ENCODE peak calls at places on chromosomes 13 and 19, in eight cellular contexts. C is uterus; F is GM12865; E is ascending aorta; S is AG10803; N is BJ; B is CD4-positive, alpha-beta memory T cell; K is lower lobe of right lung. Z is an unnamed sample.
A peak's percentile ranks its signal among the peaks of the same experiment; 100 is the strongest.

GRCh38 chr13:44866512-44866911 is 122.8 kb downstream of the NUFIP1 start:
- DNase-seq in C (peak; percentile 65), F (no peak), E (no peak), S (no peak), N (no peak), B (no peak), K (no peak), Z (no peak)

GRCh38 chr19:49157445-49158224 is at the start of gene TRPM4:
- DNase-seq in C (peak; percentile 81), F (no peak), E (peak; percentile 95), S (peak; percentile 67), N (peak; percentile 13), B (no peak), K (peak; percentile 94), Z (peak; percentile 97)

GRCh38 chr19:7792286-7792685 is 29.2 kb downstream of the CLEC4M start:
- DNase-seq in C (no peak), F (no peak), E (no peak), S (no peak), N (no peak), B (no peak), K (no peak), Z (no peak)

GRCh38 chr13:75129331-75129730 is 352.6 kb downstream of the TBC1D4 start:
- DNase-seq in C (no peak), F (no peak), E (no peak), S (peak; percentile 26), N (no peak), B (no peak), K (no peak), Z (no peak)

GRCh38 chr13:28340272-28340793 is 154.6 kb downstream of the FLT1 start:
- DNase-seq in C (no peak), F (no peak), E (no peak), S (peak; percentile 63), N (peak; percentile 82), B (no peak), K (no peak), Z (no peak)

GRCh38 chr19:38093587-38093986 is 130.4 kb downstream of the DPF1 start:
- DNase-seq in C (no peak), F (no peak), E (no peak), S (no peak), N (no peak), B (no peak), K (no peak), Z (no peak)

GRCh38 chr13:28729541-28729940 is 10.8 kb upstream of the SLC46A3 start:
- DNase-seq in C (no peak), F (no peak), E (no peak), S (no peak), N (no peak), B (no peak), K (no peak), Z (no peak)

GRCh38 chr13:48210178-48210577 is 22.8 kb upstream of the ITM2B start:
- DNase-seq in C (no peak), F (peak; percentile 44), E (no peak), S (peak; percentile 71), N (peak; percentile 49), B (no peak), K (no peak), Z (no peak)

GRCh38 chr19:11098327-11098726 is 9.1 kb downstream of the LDLR start:
- DNase-seq in C (no peak), F (no peak), E (no peak), S (no peak), N (no peak), B (no peak), K (no peak), Z (no peak)
- H3K4me3 ChIP-seq in C (no peak overlapping the region), F (no peak overlapping the region), E (no peak overlapping the region), S (no peak overlapping the region), N (no peak overlapping the region), B (no peak overlapping the region), K (no peak overlapping the region), Z (no peak overlapping the region)

GRCh38 chr13:110557082-110557481 is 4.4 kb downstream of the RAB20 start:
- DNase-seq in C (no peak), F (no peak), E (no peak), S (no peak), N (no peak), B (no peak), K (no peak), Z (no peak)
- H3K4me3 ChIP-seq in C (no peak overlapping the region), F (no peak overlapping the region), E (no peak overlapping the region), S (no peak overlapping the region), N (no peak overlapping the region), B (no peak overlapping the region), K (no peak overlapping the region), Z (no peak overlapping the region)

DNA sequence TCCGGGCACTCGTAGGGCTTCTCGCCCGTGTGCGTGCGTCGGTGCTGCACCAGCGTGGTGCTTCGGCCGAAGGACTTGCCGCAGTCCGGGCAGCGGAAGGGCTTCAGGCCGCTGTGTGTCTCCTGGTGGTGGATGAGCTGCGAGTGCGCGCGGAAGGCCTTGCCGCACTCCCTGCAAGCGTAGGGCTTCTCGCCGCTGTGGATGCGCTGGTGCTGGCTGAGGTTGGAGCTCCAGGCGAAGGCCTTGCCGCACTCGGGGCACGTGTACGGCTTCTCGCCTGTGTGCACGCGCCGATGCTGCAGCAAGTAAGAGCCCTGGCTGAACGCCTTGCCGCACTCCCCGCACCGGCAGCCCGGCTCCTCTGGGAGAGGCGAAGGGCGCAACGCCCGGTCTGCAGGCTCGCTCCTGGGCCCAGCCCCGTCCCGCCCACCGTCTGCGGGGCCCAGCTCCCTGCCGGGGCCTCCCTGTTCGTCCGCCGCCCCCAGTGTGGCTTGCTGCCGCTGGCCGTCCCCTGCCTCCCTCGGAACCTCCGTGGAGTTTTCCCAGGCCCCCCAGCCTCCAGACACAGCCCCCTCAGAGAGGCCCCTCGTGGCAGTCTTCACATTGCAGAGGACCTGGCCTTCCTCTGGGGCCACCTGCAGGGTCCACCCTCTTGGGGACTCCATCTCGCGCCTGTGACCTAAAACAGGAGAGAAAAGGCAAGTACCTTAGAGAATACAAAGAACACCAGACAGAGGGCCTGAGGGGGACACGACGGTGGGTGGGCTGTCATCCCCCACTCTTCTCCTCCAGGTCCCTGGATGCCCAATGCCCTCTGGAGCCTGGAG is 3.9 kb upstream of the A1BG start:
- DNase-seq in C (no peak), F (no peak), E (no peak), S (peak; percentile 34), N (no peak), B (no peak), K (peak; percentile 41), Z (peak; percentile 75)
- H3K4me3 ChIP-seq in C (peak overlapping the region; percentile 20), F (no peak overlapping the region), E (no peak overlapping the region), S (peak overlapping the region; percentile 49), N (peak overlapping the region; percentile 29), B (peak overlapping the region; percentile 47), K (peak overlapping the region; percentile 46), Z (peak overlapping the region; percentile 44)

GRCh38 chr19:3408996-3409345 is 42.6 kb downstream of the NFIC start:
- DNase-seq in C (no peak), F (no peak), E (no peak), S (no peak), N (no peak), B (no peak), K (no peak), Z (no peak)

GRCh38 chr19:3412066-3412465 is 45.7 kb downstream of the NFIC start:
- DNase-seq in C (no peak), F (no peak), E (no peak), S (no peak), N (no peak), B (no peak), K (no peak), Z (no peak)

GRCh38 chr19:3407556-3408516 is 41.5 kb downstream of the NFIC start:
- DNase-seq in C (peak; percentile 65), F (no peak), E (peak; percentile 80), S (peak; percentile 57), N (no peak), B (no peak), K (no peak), Z (no peak)

GRCh38 chr19:3411636-3412035 is 45.3 kb downstream of the NFIC start:
- DNase-seq in C (no peak), F (no peak), E (no peak), S (no peak), N (no peak), B (no peak), K (no peak), Z (no peak)

GRCh38 chr19:3409346-3410064 is 43.1 kb downstream of the NFIC start:
- DNase-seq in C (peak; percentile 80), F (no peak), E (no peak), S (peak; percentile 21), N (no peak), B (no peak), K (peak; percentile 60), Z (peak; percentile 88)
- H3K4me3 ChIP-seq in C (peak overlapping the region; percentile 19), F (no peak overlapping the region), E (no peak overlapping the region), S (no peak overlapping the region), N (no peak overlapping the region), B (no peak overlapping the region), K (peak overlapping the region; percentile 34), Z (no peak overlapping the region)

DNA sequence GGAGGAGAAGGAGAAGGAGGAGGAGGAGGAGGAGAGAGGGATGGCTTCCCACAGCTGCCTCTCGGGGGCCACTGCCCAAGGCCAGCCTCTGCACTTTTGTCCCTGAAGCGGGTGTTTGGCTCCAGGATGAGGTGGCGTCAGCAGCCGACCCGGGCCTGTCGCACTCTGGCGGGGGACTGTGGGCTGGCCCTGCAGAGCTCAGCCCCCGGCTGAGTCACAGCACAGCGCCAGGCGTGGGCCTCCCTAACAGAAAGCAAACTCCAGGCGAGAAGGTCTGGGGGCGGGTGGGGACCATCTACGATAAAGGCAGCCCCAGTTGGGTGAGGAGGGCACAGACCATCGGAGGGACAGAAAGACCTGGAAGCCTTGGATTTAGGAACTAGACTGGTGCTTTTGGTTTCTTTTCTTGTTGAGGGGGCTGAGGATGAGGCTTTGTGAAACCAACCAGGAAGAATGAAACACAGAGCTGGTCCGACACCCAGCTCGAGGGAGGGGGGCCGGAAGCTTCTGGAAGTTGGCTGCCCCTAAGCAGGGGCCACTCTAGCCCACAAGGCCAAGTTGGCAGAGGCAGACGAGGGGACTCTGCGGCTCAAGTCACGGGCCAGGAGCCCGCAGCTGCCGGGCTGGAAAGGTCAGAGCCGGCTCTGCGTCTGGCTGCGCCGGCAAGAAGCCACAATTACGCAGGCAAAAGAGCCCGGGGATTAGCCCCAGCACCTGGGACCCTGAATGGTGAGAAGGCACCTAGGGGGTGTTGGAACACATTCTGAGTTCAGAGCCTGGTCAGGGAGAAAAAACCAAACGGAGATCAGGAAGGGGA is 18.2 kb downstream of the LSM4 start:
- DNase-seq in C (peak; percentile 87), F (peak; percentile 81), E (peak; percentile 97), S (peak; percentile 71), N (no peak), B (peak; percentile 73), K (peak; percentile 85), Z (peak; percentile 97)
- H3K4me3 ChIP-seq in C (peak overlapping the region; percentile 47), F (peak overlapping the region; percentile 68), E (peak overlapping the region; percentile 60), S (peak overlapping the region; percentile 56), N (peak overlapping the region; percentile 27), B (peak overlapping the region; percentile 82), K (peak overlapping the region; percentile 54), Z (peak overlapping the region; percentile 46)

Z was measured in kidney.